ENCODE peak calls at places on chromosome 2, in nine cellular contexts. Z, P, W, H, V, O, T, M and U are unnamed samples.

GRCh38 chr2:53787255-53787910 is 539 bp downstream of the ERLEC1 start:
- DNase-seq in Z (peak), P (peak), W (no peak), H (no peak), V (peak), O (peak), T (no peak), M (peak), U (no peak)

GRCh38 chr2:222837643-222838056 is 23.2 kb upstream of the ACSL3 start:
- DNase-seq in Z (no peak), P (no peak), W (no peak), H (no peak), V (no peak), O (no peak), T (no peak), M (no peak), U (no peak)

GRCh38 chr2:226796012-226796839 is 3.4 kb downstream of the IRS1 start:
- DNase-seq in Z (no peak), P (no peak), W (no peak), H (no peak), V (no peak), O (no peak), T (no peak), M (peak), U (no peak)

GRCh38 chr2:72032481-72033041 is 115.1 kb downstream of the CYP26B1 start:
- DNase-seq in Z (no peak), P (no peak), W (no peak), H (peak), V (no peak), O (no peak), T (no peak), M (no peak), U (no peak)

GRCh38 chr2:188517549-188518255 is 226.0 kb downstream of the GULP1 start:
- DNase-seq in Z (no peak), P (no peak), W (no peak), H (no peak), V (no peak), O (no peak), T (no peak), M (no peak), U (no peak)

GRCh38 chr2:188963738-188964137 is 10.4 kb upstream of the COL3A1 start:
- DNase-seq in Z (no peak), P (no peak), W (no peak), H (no peak), V (no peak), O (no peak), T (no peak), M (no peak), U (no peak)

GRCh38 chr2:232781765-232782164 is 5.4 kb upstream of the KCNJ13 start:
- DNase-seq in Z (no peak), P (peak), W (no peak), H (no peak), V (no peak), O (no peak), T (no peak), M (peak), U (peak)

GRCh38 chr2:105798595-105798994 is 53.9 kb downstream of the NCK2 start:
- DNase-seq in Z (no peak), P (no peak), W (no peak), H (no peak), V (peak), O (no peak), T (no peak), M (no peak), U (peak)

GRCh38 chr2:86649119-86649947 is 25.7 kb upstream of the RNF103 start:
- DNase-seq in Z (no peak), P (no peak), W (no peak), H (no peak), V (no peak), O (no peak), T (no peak), M (no peak), U (no peak)

GRCh38 chr2:201964631-201965206 is 68.9 kb upstream of the FZD7 start:
- DNase-seq in Z (no peak), P (no peak), W (no peak), H (peak), V (no peak), O (no peak), T (no peak), M (peak), U (peak)

GRCh38 chr2:106159867-106160785 is 34.0 kb downstream of the UXS1 start:
- DNase-seq in Z (no peak), P (no peak), W (no peak), H (peak), V (peak), O (no peak), T (no peak), M (no peak), U (no peak)

GRCh38 chr2:176638167-176639015 is 369.1 kb downstream of the MTX2 start:
- DNase-seq in Z (peak), P (peak), W (peak), H (peak), V (peak), O (peak), T (peak), M (peak), U (peak)

GRCh38 chr2:201930043-201930442 is 103.6 kb upstream of the FZD7 start:
- DNase-seq in Z (no peak), P (no peak), W (no peak), H (no peak), V (no peak), O (no peak), T (no peak), M (no peak), U (no peak)

GRCh38 chr2:46002507-46002883 is 294.7 kb upstream of the EPAS1 start:
- DNase-seq in Z (no peak), P (no peak), W (no peak), H (no peak), V (no peak), O (no peak), T (peak), M (peak), U (no peak)